ENCODE peak calls at places on chromosomes 11 and 22, in eight cellular contexts. C, W, N, R, S, E, J and L are unnamed samples.

GRCh38 chr11:13837286-13837685 is 125.2 kb upstream of the SPON1 start:
- DNase-seq in N (no peak), E (peak; percentile 94), S (peak; percentile 6), R (no peak), W (no peak), C (no peak), J (peak; percentile 4), L (no peak)

GRCh38 chr11:124670732-124671131 is 2.8 kb downstream of the SIAE start:
- DNase-seq in W (no peak), C (no peak), E (peak; percentile 28), R (no peak), N (no peak), S (peak; percentile 21), J (peak; percentile 24), L (no peak)

GRCh38 chr11:102810943-102811528 is 13.1 kb upstream of the MMP1 start:
- DNase-seq in J (peak; percentile 47), S (peak; percentile 50), C (no peak), R (no peak), N (no peak), E (peak; percentile 69), W (no peak), L (no peak)

GRCh38 chr11:127496165-127496564 is 495.6 kb upstream of the KIRREL3 start:
- DNase-seq in S (no peak), C (no peak), W (no peak), E (no peak), R (no peak), J (no peak), N (no peak), L (no peak)

GRCh38 chr11:14105446-14105845 is 142.9 kb downstream of the SPON1 start:
- DNase-seq in N (no peak), J (no peak), R (no peak), E (no peak), C (no peak), S (no peak), W (no peak), L (no peak)

GRCh38 chr22:22799561-22799960 is 88.1 kb upstream of the IGLL5 start:
- DNase-seq in S (no peak), W (no peak), N (no peak), C (no peak), R (no peak), J (no peak), E (no peak), L (no peak)

GRCh38 chr11:59801981-59802638 is 8.5 kb downstream of the MRPL16 start:
- DNase-seq in J (no peak), C (no peak), W (no peak), N (no peak), R (peak; percentile 47), S (peak; percentile 31), E (peak; percentile 53), L (no peak)

GRCh38 chr11:113698515-113698914 is 7.6 kb downstream of the TMPRSS5 start:
- DNase-seq in W (no peak), R (no peak), J (no peak), S (no peak), E (no peak), N (no peak), C (no peak), L (no peak)

GRCh38 chr22:32985899-32986772 is 72.0 kb downstream of the SYN3 start:
- DNase-seq in E (peak; percentile 23), W (no peak), S (peak; percentile 78), R (peak; percentile 86), N (peak; percentile 11), J (peak; percentile 82), C (no peak), L (peak; percentile 70)

GRCh38 chr22:24155597-24156145 is 25.6 kb upstream of the SUSD2 start:
- DNase-seq in W (peak; percentile 94), R (peak; percentile 86), N (peak; percentile 71), S (peak; percentile 62), C (peak; percentile 94), E (peak; percentile 51), J (peak; percentile 74), L (peak; percentile 81)

GRCh38 chr22:23397008-23397617 is 183.0 kb downstream of the IGLL1 start:
- DNase-seq in R (no peak), E (no peak), S (no peak), W (no peak), N (no peak), C (no peak), J (no peak), L (no peak)

GRCh38 chr22:17305076-17305475 is 64.2 kb upstream of the CECR2 start:
- DNase-seq in W (no peak), N (no peak), C (peak; percentile 54), J (no peak), S (no peak), R (no peak), E (no peak), L (no peak)

GRCh38 chr22:44347098-44347497 is 34.3 kb upstream of the SHISAL1 start:
- DNase-seq in N (no peak), E (no peak), J (no peak), R (no peak), S (no peak), W (peak; percentile 17), C (no peak), L (no peak)

GRCh38 chr11:43685483-43685882 is 4.9 kb downstream of the HSD17B12 start:
- DNase-seq in N (no peak), R (no peak), E (peak; percentile 4), J (peak; percentile 13), C (no peak), W (no peak), S (peak; percentile 8), L (no peak)

GRCh38 chr11:43686207-43686606 is 5.7 kb downstream of the HSD17B12 start:
- DNase-seq in R (no peak), W (no peak), C (no peak), S (no peak), N (no peak), E (no peak), J (no peak), L (no peak)

GRCh38 chr11:43689167-43689566 is 8.6 kb downstream of the HSD17B12 start:
- DNase-seq in J (no peak), C (no peak), E (no peak), N (no peak), W (no peak), S (no peak), R (no peak), L (no peak)

GRCh38 chr11:43690929-43691328 is 10.4 kb downstream of the HSD17B12 start:
- DNase-seq in E (no peak), S (no peak), R (no peak), W (no peak), J (no peak), C (no peak), N (no peak), L (no peak)

DNA sequence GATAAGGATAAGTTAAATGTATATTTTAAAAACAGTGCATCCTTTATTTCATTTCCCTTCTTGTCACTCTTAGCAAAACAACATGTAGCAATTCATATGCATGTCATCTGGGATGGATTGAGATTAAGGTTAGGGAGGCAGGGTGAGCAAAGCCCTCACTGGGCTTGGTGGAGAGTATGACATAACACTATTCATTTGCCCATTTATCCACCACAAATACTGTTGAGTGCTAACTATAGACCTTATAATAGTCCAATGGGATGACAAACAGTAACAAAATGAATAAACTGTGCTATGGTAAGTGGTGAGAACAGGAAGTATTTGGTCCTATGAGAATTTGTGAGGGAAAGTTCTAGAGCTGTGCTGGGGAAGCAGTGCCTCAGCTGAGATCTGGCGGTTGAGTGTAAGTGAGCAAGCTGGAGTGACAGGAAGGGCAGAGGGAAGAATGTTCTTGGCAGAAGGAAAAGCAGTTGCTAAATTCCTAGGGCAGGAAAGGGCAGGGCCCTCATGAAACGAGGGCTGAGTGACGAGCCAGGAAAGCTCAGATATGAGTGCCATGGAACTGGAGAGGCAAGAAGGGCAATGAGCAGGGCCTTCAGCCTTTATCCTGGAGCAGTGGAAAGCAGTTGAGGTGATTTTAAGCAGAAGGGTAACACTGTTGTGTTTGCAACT is 6.7 kb downstream of the HSD17B12 start:
- DNase-seq in R (peak; percentile 63), W (no peak), C (no peak), E (peak; percentile 23), S (peak; percentile 82), N (no peak), J (peak; percentile 80), L (no peak)
- TF ChIP-seq CTCF in R (no peak), W (no peak), C (no peak), E (no peak), S (no peak), N (no peak), J (no peak), L (no peak)

DNA sequence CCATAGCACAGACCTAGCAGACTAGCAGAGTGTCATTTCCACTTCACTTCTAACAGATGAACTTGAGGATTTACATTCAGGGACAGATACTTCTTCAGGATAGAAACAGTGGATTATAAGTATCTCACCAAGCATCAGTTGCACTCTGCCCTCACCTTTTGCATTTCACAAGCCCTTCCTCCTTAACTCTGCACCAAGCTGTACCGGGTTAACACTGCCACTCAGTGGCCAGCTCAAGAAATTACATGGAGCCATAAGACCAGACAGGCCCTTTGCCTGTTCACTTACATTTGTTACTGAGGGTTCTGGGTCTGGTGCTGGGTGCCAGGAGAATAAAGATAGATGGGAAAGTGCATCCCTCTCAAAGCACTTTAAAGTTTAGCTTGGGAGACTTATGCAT is 309.8 kb downstream of the SHANK2 start:
- DNase-seq in E (no peak), S (peak; percentile 16), W (no peak), C (no peak), J (peak; percentile 2), N (no peak), R (no peak), L (no peak)
- TF ChIP-seq CTCF in E (peak; percentile 77), S (peak; percentile 20), W (no peak), C (no peak), J (no peak), N (peak; percentile 28), R (no peak), L (peak; percentile 23)

DNA sequence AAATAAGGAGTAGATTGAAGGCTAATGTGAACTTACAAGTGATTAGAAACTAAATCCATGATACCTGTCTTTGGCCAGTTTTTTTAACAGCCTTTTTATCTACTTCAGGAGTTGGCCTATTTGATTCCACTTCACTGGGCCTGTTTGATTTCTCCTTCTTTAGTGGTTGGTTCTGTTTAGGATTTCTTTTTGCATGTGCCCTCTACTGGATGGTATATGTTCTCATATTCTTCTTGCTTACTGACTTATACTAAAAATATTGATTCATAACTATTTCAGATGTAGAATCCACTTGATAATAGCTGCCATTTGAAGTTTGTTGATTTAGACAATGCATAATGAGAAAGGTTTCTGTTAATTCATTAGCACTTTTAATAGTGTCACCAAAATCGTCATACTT is 53.9 kb downstream of the USP47 start:
- DNase-seq in R (no peak), W (no peak), N (no peak), E (peak; percentile 23), J (peak; percentile 42), C (no peak), S (peak; percentile 35), L (no peak)
- TF ChIP-seq CTCF in R (no peak), W (no peak), N (no peak), E (peak; percentile 57), J (no peak), C (no peak), S (no peak), L (no peak)

DNA sequence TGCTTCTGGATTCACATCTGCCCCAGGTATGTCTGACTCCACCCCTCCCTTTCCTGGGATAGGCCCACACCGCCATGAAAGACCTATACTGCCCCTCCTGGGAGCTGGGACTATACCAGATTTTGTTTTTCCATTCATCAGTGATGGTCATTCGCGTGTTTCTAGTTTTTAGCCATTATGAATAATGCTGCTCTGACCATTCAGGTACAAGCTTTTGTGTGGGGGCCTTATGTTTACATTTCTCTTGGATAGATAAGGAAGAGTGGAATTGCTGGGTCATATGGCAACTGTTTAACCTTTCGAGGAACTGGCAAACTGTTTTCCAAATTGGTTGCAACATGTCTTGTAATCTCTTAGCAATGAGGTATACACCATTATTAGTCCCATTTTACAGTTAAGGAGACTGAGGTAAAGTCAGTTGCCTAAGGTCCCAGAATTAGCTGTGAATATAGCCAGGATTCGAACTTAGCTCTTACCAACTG is 1.2 kb upstream of the TBC1D10A start:
- DNase-seq in E (peak; percentile 60), N (no peak), J (no peak), S (no peak), C (no peak), W (no peak), R (no peak), L (no peak)
- TF ChIP-seq CTCF in E (peak; percentile 58), N (peak; percentile 6), J (no peak), S (no peak), C (no peak), W (no peak), R (no peak), L (peak; percentile 18)